ENCODE peak calls at places on chromosomes 5 and 9, in four cellular contexts. E, T, N and F are unnamed samples.
A peak's percentile ranks its signal among the peaks of the same experiment; 100 is the strongest.

GRCh38 chr5:96143450-96143849 is 181.8 kb upstream of the ELL2 start:
- DNase-seq in E (no peak), T (no peak), N (no peak), F (no peak)

GRCh38 chr5:96934291-96934694 is 1.6 kb upstream of the LNPEP start:
- DNase-seq in E (no peak), T (peak; percentile 3), N (peak; percentile 23), F (peak; percentile 69)

GRCh38 chr5:95449460-95449859 is 58.3 kb downstream of the FAM81B start:
- DNase-seq in E (no peak), T (no peak), N (no peak), F (no peak)

GRCh38 chr9:131707677-131708612 is 31.9 kb downstream of the RAPGEF1 start:
- DNase-seq in E (peak; percentile 22), T (peak; percentile 37), N (no peak), F (peak; percentile 75)

GRCh38 chr5:14429102-14429501 is 152.5 kb upstream of the OTULINL start:
- DNase-seq in E (no peak), T (no peak), N (no peak), F (no peak)

GRCh38 chr9:136482046-136482792 is 621 bp downstream of the SEC16A start:
- DNase-seq in E (peak; percentile 28), T (no peak), N (peak; percentile 61), F (peak; percentile 54)

GRCh38 chr9:76521906-76522305 is 62.9 kb downstream of the GCNT1 start:
- DNase-seq in E (no peak), T (no peak), N (no peak), F (no peak)

GRCh38 chr5:4662845-4663244 is 477.3 kb upstream of the ADAMTS16 start:
- DNase-seq in E (no peak), T (no peak), N (no peak), F (no peak)

GRCh38 chr5:179816401-179817070 is 4.2 kb upstream of the SQSTM1 start:
- DNase-seq in E (no peak), T (no peak), N (peak; percentile 65), F (no peak)

GRCh38 chr5:181223041-181223728 is at the start of gene TRIM41:
- DNase-seq in E (peak; percentile 96), T (peak; percentile 93), N (peak; percentile 98), F (peak; percentile 99)

GRCh38 chr5:108735790-108736189 is 11.9 kb upstream of the FER start:
- DNase-seq in E (no peak), T (no peak), N (peak; percentile 12), F (peak; percentile 15)

GRCh38 chr9:86700601-86701000 is 246.7 kb downstream of the GAS1 start:
- DNase-seq in E (no peak), T (no peak), N (peak; percentile 28), F (peak; percentile 87)

DNA sequence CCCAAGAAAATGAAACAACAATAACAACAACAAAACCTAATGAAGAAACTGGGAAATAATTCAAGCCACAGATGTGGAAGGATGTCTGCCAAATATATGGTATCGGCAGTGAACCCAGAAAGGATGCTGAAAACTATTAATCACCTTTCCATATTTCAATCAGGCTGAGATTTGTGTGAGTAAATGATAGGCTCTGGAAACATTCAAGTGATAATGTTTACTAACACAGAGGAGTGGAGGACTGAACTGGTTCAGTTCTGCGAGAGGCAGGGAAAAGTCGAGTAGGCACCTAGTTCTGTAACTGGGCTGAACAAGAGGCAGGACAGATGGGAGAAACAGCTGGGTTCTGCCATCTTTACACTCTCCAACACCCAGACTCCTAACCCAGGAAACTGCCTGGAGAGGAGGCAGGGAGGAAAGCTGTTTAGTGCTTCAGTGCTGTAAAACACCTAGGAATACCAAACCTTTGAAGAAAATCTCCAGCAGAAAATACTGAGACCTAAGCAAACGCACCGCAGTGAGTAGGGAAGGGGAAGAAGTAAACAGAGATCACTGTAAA is 96.8 kb upstream of the GNA14 start:
- DNase-seq in E (no peak), T (no peak), N (no peak), F (no peak)
- H3K4me3 ChIP-seq in E (no peak overlapping the region), T (no peak overlapping the region), N (no peak overlapping the region), F (no peak overlapping the region)

GRCh38 chr9:113337714-113338113 is 2.4 kb downstream of the WDR31 start:
- DNase-seq in E (no peak), T (no peak), N (no peak), F (no peak)

GRCh38 chr9:113326230-113326629 is 13.8 kb downstream of the WDR31 start:
- DNase-seq in E (no peak), T (no peak), N (no peak), F (no peak)

GRCh38 chr9:113328045-113328782 is 11.9 kb downstream of the WDR31 start:
- DNase-seq in E (no peak), T (no peak), N (no peak), F (no peak)

GRCh38 chr9:113331780-113332179 is 8.3 kb downstream of the WDR31 start:
- DNase-seq in E (no peak), T (no peak), N (no peak), F (no peak)
- TF ChIP-seq CTCF in E (no peak), T (no peak), N (no peak), F (no peak)

DNA sequence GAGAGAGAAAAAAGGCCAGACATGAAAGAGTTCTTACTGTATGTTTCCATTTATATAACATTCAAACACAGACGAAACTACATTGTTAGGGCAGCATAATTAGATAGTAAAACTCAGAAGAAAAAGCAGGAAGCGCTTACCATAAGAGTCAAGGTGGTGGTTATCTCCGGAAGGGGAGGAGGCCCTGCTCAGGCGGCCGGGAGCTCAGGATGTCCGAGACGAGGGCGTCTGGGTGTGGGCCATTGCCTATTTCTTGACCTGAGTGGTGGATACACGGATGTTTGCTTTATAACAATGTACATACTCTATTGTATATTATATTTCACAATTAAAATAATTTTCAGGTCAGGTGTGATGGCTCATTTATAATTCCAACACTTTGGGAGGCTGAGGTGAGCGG is 80.9 kb upstream of the COL5A1 start:
- DNase-seq in E (no peak), T (no peak), N (peak; percentile 1), F (no peak)
- H3K4me3 ChIP-seq in E (no peak overlapping the region), T (no peak overlapping the region), N (no peak overlapping the region), F (no peak overlapping the region)

GRCh38 chr5:2584579-2584978 is 166.9 kb downstream of the IRX2 start:
- DNase-seq in E (no peak), T (no peak), N (no peak), F (no peak)

GRCh38 chr5:2581418-2581817 is 170.1 kb downstream of the IRX2 start:
- DNase-seq in E (no peak), T (no peak), N (no peak), F (no peak)

GRCh38 chr5:2579126-2579525 is 172.4 kb downstream of the IRX2 start:
- DNase-seq in E (no peak), T (no peak), N (peak; percentile 18), F (no peak)

GRCh38 chr5:2582507-2582906 is 169.0 kb downstream of the IRX2 start:
- DNase-seq in E (no peak), T (no peak), N (no peak), F (no peak)

GRCh38 chr5:2582106-2582505 is 169.4 kb downstream of the IRX2 start:
- DNase-seq in E (no peak), T (no peak), N (no peak), F (no peak)
- TF ChIP-seq CTCF in E (no peak), T (no peak), N (no peak), F (no peak)

GRCh38 chr9:128684325-128685021 is 4.5 kb upstream of the SET start:
- DNase-seq in E (peak; percentile 56), T (no peak), N (peak; percentile 91), F (peak; percentile 78)

GRCh38 chr9:128685636-128686489 is 3.2 kb upstream of the SET start:
- DNase-seq in E (no peak), T (no peak), N (peak; percentile 57), F (no peak)

GRCh38 chr9:128684065-128684324 is 5.0 kb upstream of the SET start:
- DNase-seq in E (no peak), T (no peak), N (no peak), F (no peak)

GRCh38 chr9:128683340-128684064 is 5.5 kb upstream of the SET start:
- DNase-seq in E (no peak), T (no peak), N (peak; percentile 81), F (peak; percentile 64)

GRCh38 chr9:128685022-128685332 is 4.0 kb upstream of the SET start:
- DNase-seq in E (no peak), T (no peak), N (no peak), F (no peak)
- H3K4me3 ChIP-seq in E (peak overlapping the region; percentile 82), T (peak overlapping the region; percentile 68), N (no peak overlapping the region), F (no peak overlapping the region)

DNA sequence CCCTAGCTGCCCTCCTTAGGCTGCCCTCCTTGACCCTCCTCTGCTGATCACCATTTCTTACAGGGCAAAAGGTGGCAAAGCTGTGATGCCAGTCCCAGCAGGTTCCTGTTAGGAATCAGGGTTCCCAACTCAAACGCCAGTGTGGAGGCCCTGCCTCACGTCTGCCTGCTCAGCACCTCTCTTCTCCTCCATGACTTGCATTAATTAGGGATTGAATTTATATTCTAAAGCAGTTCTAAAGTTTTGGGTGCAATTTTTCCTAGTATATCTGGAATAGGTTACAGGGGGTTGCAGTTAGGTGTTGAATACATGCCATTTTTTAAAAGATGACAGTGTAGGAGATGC is 13.2 kb upstream of the PLEKHG4B start:
- DNase-seq in E (no peak), T (no peak), N (no peak), F (no peak)
- TF ChIP-seq CTCF in E (no peak), T (no peak), N (no peak), F (no peak)

DNA sequence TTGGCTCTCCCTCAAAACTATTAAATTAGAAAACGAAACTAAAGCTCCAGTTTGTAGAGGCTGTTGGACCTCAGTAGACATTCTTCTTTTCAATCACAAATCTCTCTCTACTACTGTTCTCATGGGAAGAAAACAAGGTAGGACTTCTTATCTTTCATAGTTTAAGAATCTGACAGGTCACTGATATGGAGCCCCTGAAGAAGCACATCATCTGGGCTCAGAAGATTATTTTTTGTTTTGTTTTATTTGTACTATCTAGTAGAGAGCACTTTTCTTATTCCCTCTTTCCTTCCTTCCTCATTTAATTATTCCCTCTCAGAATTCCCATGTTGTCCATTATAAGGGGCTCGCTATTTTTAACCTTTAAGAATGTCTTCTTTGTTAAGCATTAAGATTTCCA is 26.3 kb downstream of the STARD4 start:
- DNase-seq in E (no peak), T (no peak), N (no peak), F (no peak)
- H3K4me3 ChIP-seq in E (no peak overlapping the region), T (no peak overlapping the region), N (no peak overlapping the region), F (no peak overlapping the region)

GRCh38 chr9:89881431-89881830 is 276.6 kb downstream of the GADD45G start:
- DNase-seq in E (no peak), T (no peak), N (no peak), F (no peak)
- TF ChIP-seq CTCF in E (no peak), T (no peak), N (no peak), F (no peak)